ENCODE peak calls at places on chromosomes 11 and 22, in five cellular contexts. W is fibroblast of the conjunctiva, L is GM03348, M is HEK293T, D is NCI-H1694. Y is an unnamed sample.

GRCh38 chr22:34812631-34813030 is 253.3 kb upstream of the ISX start:
- DNase-seq in W (no peak), L (no peak), M (no peak), D (no peak), Y (no peak)

GRCh38 chr11:88799749-88800500 is 265.9 kb downstream of the GRM5 start:
- DNase-seq in W (no peak), L (no peak), M (no peak), D (no peak), Y (no peak)

GRCh38 chr11:116701876-116702275 is 70.9 kb downstream of the BUD13 start:
- DNase-seq in W (no peak), L (no peak), M (no peak), D (no peak), Y (no peak)

GRCh38 chr11:31369348-31370329 is at the start of the genes DCDC1 and DNAJC24:
- DNase-seq in W (peak), L (peak), M (peak), D (peak), Y (peak)

GRCh38 chr11:120566176-120566575 is 54.6 kb downstream of the GRIK4 start:
- DNase-seq in W (no peak), L (no peak), M (no peak), D (no peak), Y (no peak)

GRCh38 chr11:87428266-87428665 is 390.5 kb downstream of the TMEM135 start:
- DNase-seq in W (no peak), L (no peak), M (no peak), D (no peak), Y (no peak)

GRCh38 chr11:131762346-131763110 is 392.1 kb downstream of the NTM start:
- DNase-seq in W (no peak), L (no peak), M (no peak), D (no peak), Y (no peak)

GRCh38 chr11:28460348-28460747 is 352.2 kb downstream of the METTL15 start:
- DNase-seq in W (no peak), L (no peak), M (no peak), D (no peak), Y (no peak)

GRCh38 chr11:15692739-15693138 is 578.0 kb downstream of the INSC start:
- DNase-seq in W (no peak), L (no peak), M (no peak), D (no peak), Y (no peak)

GRCh38 chr11:47924184-47924671 is 56.1 kb upstream of the PTPRJ start:
- DNase-seq in W (no peak), L (peak), M (no peak), D (no peak), Y (no peak)

GRCh38 chr11:124376280-124376679 is 8.0 kb downstream of the OR8B2 start:
- DNase-seq in W (no peak), L (no peak), M (no peak), D (no peak), Y (no peak)

GRCh38 chr11:120135838-120136237 is 2.1 kb downstream of the TRIM29 start:
- DNase-seq in W (no peak), L (no peak), M (no peak), D (no peak), Y (no peak)

GRCh38 chr11:93519179-93519578 is 24.0 kb downstream of the SMCO4 start:
- DNase-seq in W (no peak), L (no peak), M (no peak), D (peak), Y (no peak)

GRCh38 chr11:110787680-110788079 is 75.4 kb upstream of the ARHGAP20 start:
- DNase-seq in W (no peak), L (no peak), M (no peak), D (no peak), Y (no peak)

GRCh38 chr11:1285876-1286275 is 23.6 kb downstream of the TOLLIP start:
- DNase-seq in W (no peak), L (no peak), M (no peak), D (no peak), Y (no peak)

GRCh38 chr11:110314366-110315095 is 18.1 kb upstream of the RDX start:
- DNase-seq in W (no peak), L (no peak), M (no peak), D (no peak), Y (no peak)